ENCODE peak calls at places on chromosome 5, in six cellular contexts. B is kidney epithelial cell, I is endothelial cell, D is Peyer's patch, H is uterus, K is AG04450. J is an unnamed sample.

GRCh38 chr5:76180817-76181805 is 97.9 kb downstream of the SV2C start:
- DNase-seq in B (peak), I (no peak), D (no peak), H (no peak), K (no peak), J (no peak)

GRCh38 chr5:88158056-88158455 is 110.6 kb downstream of the TMEM161B start:
- DNase-seq in B (no peak), I (no peak), D (no peak), H (no peak), K (no peak), J (no peak)

GRCh38 chr5:134638760-134639201 is 6.2 kb upstream of the SAR1B start:
- DNase-seq in B (no peak), I (no peak), D (peak), H (no peak), K (no peak), J (no peak)

GRCh38 chr5:86337667-86338460 is 279.9 kb upstream of the COX7C start:
- DNase-seq in B (no peak), I (no peak), D (no peak), H (no peak), K (no peak), J (no peak)

GRCh38 chr5:98749046-98749445 is 24.4 kb upstream of the RGMB start:
- DNase-seq in B (no peak), I (no peak), D (no peak), H (no peak), K (no peak), J (no peak)

GRCh38 chr5:76714771-76715483 is 999 bp upstream of the F2R start:
- DNase-seq in B (no peak), I (peak), D (no peak), H (no peak), K (no peak), J (peak)

GRCh38 chr5:135559342-135559741 is 19.4 kb downstream of the CXCL14 start:
- DNase-seq in B (no peak), I (no peak), D (no peak), H (no peak), K (no peak), J (peak)

GRCh38 chr5:77076961-77077820 is 9.9 kb downstream of the ZBED3 start:
- DNase-seq in B (no peak), I (peak), D (peak), H (peak), K (peak), J (peak)

GRCh38 chr5:6080436-6080835 is 297.9 kb downstream of the MED10 start:
- DNase-seq in B (no peak), I (no peak), D (no peak), H (no peak), K (no peak), J (no peak)

GRCh38 chr5:85545129-85545528 is 1072.6 kb upstream of the COX7C start:
- DNase-seq in B (no peak), I (no peak), D (no peak), H (no peak), K (no peak), J (no peak)

GRCh38 chr5:1343931-1344901 is 683 bp downstream of the CLPTM1L start:
- DNase-seq in B (no peak), I (peak), D (peak), H (peak), K (no peak), J (peak)

GRCh38 chr5:78907255-78907886 is 77.7 kb downstream of the ARSB start:
- DNase-seq in B (peak), I (no peak), D (no peak), H (peak), K (peak), J (no peak)

GRCh38 chr5:150642567-150642927 is 2.1 kb downstream of the SYNPO start:
- DNase-seq in B (peak), I (no peak), D (no peak), H (peak), K (peak), J (no peak)

DNA sequence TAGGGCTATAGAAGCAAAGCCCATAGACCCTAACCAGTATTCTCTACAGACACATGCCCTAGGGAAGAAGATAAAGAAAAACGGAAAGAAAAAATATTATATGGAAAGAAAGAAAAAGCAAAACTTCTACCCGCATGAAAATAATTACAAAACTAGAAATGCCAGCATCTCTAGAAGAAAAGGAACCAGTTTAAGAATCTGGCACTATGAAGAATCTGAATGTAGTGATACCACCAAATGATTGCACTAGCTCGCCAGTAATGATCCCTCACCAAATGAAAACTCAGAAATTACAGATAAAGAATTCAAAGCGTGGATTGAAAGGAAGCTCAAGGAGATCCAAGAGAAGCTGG is 341.9 kb upstream of the GRIA1 start:
- DNase-seq in B (no peak), I (no peak), D (no peak), H (no peak), K (no peak), J (no peak)
- TF ChIP-seq CTCF in B (no peak), I (no peak), D (no peak), H (no peak), K (no peak), J (no peak)

DNA sequence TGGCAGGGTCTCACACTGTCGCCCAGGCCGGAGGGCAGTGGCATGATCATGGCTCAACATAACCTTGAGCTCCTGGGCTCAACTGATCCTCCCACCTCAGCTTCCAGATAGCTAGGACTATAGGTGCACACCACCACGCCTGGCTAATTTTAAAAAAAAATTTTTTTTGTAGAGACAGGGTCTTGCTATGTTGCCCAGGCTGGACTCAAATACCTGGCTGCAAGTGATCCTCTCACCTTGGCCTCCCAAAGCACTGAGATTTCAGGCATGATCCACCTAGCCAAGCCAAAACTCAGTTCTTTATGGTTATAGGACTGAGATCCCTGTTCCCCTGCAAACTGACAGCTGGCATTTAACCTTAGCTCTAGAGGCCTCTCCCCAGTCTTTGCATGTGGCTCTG is 5.3 kb downstream of the LMBRD2 start:
- DNase-seq in B (no peak), I (no peak), D (no peak), H (no peak), K (no peak), J (no peak)
- TF ChIP-seq CTCF in B (no peak), I (no peak), D (no peak), H (no peak), K (no peak), J (no peak)

GRCh38 chr5:180860273-180860886 is 696 bp downstream of the ZFP62 start:
- DNase-seq in B (no peak), I (peak), D (peak), H (no peak), K (no peak), J (no peak)
- TF ChIP-seq CTCF in B (peak), I (no peak), D (peak), H (no peak), K (peak), J (no peak)

DNA sequence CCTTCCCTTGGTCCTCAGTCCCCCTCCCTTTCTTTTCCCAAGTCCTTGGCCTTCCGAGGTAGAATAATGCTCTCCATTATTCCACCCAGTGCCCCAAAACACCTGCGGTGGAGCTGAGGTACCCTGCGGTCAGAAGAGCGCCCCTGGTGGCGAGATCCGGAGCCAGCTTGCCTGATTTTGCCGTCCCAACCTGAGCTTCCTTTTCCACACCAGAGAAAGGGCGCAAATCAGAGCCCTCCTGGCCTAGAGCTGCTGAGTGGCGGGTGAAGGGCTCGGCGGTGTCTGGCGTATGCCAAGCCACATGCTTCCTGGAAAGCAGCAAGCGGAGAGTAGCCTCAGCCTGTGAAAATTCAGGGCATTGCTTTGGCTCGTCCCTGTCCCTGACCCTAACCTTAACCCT is 21.1 kb upstream of the CARTPT start:
- DNase-seq in B (no peak), I (no peak), D (no peak), H (no peak), K (no peak), J (peak)
- TF ChIP-seq CTCF in B (peak), I (peak), D (no peak), H (no peak), K (peak), J (peak)

GRCh38 chr5:131515348-131515747 is 119.7 kb downstream of the RAPGEF6 start:
- DNase-seq in B (no peak), I (no peak), D (no peak), H (no peak), K (no peak), J (no peak)

GRCh38 chr5:131511934-131512333 is 123.1 kb downstream of the RAPGEF6 start:
- DNase-seq in B (no peak), I (no peak), D (no peak), H (no peak), K (no peak), J (no peak)

GRCh38 chr5:131509811-131510210 is 125.2 kb downstream of the RAPGEF6 start:
- DNase-seq in B (no peak), I (no peak), D (no peak), H (no peak), K (no peak), J (no peak)

GRCh38 chr5:131513780-131514179 is 121.2 kb downstream of the RAPGEF6 start:
- DNase-seq in B (no peak), I (no peak), D (no peak), H (no peak), K (no peak), J (no peak)

GRCh38 chr5:131514316-131515275 is 120.4 kb downstream of the RAPGEF6 start:
- DNase-seq in B (no peak), I (no peak), D (no peak), H (no peak), K (no peak), J (no peak)
- TF ChIP-seq CTCF in B (no peak), I (no peak), D (no peak), H (no peak), K (peak), J (no peak)

DNA sequence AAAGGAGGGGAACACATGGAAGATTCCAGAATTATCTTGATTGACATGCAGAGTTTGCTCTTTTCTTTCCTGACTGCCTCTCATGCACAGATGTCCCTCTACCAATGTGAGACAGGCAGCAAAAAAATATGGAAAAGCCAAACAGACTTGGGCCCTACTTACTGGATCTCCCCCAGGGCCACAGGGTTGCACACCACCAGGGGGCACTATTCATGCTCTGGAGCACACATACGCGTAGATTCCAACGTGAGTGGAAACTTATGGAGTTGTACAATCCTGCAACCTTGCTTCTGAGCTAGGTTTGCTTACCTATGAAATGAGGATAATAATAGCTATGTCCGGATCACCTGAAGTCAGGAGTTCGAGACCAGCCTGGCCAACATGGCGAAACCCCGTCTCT is 319.5 kb downstream of the ARHGEF28 start:
- DNase-seq in B (no peak), I (no peak), D (no peak), H (no peak), K (no peak), J (no peak)
- TF ChIP-seq CTCF in B (peak), I (peak), D (no peak), H (no peak), K (peak), J (no peak)

GRCh38 chr5:73652391-73652790 is 26.4 kb downstream of the ARHGEF28 start:
- DNase-seq in B (no peak), I (no peak), D (no peak), H (no peak), K (no peak), J (no peak)

GRCh38 chr5:73654171-73654811 is 28.3 kb downstream of the ARHGEF28 start:
- DNase-seq in B (peak), I (no peak), D (no peak), H (no peak), K (peak), J (no peak)

GRCh38 chr5:73655521-73656160 is 29.6 kb downstream of the ARHGEF28 start:
- DNase-seq in B (no peak), I (no peak), D (no peak), H (no peak), K (no peak), J (no peak)

GRCh38 chr5:73649926-73650325 is 23.9 kb downstream of the ARHGEF28 start:
- DNase-seq in B (no peak), I (no peak), D (no peak), H (no peak), K (no peak), J (no peak)

GRCh38 chr5:73654861-73655318 is 28.9 kb downstream of the ARHGEF28 start:
- DNase-seq in B (no peak), I (no peak), D (no peak), H (no peak), K (peak), J (no peak)
- TF ChIP-seq CTCF in B (no peak), I (no peak), D (no peak), H (no peak), K (peak), J (no peak)